ENCODE peak calls at places on chromosomes 6 and 20, in nine cellular contexts. X is HCT116, O is A549, K is endothelial cell of umbilical vein, P is K562, L is SK-N-SH, W is GM12878, Y is H1, S is HepG2. G is an unnamed sample.

GRCh38 chr6:24910331-24910849 is 25.4 kb downstream of the RIPOR2 start:
- DNase-seq in X (no peak), O (no peak), K (no peak), P (no peak), L (peak), W (no peak), Y (peak), S (no peak), G (no peak)

GRCh38 chr20:34629904-34630303 is 47.0 kb downstream of the PIGU start:
- DNase-seq in X (no peak), O (no peak), K (no peak), P (no peak), L (no peak), W (no peak), Y (no peak), S (no peak), G (no peak)

GRCh38 chr6:163192591-163192990 is 221.9 kb upstream of the QKI start:
- DNase-seq in X (no peak), O (no peak), K (no peak), P (no peak), L (no peak), W (no peak), Y (no peak), S (no peak), G (no peak)

GRCh38 chr20:20134941-20135572 is 82.7 kb downstream of the CFAP61 start:
- DNase-seq in X (no peak), O (no peak), K (peak), P (no peak), L (no peak), W (no peak), Y (no peak), S (no peak), G (no peak)

GRCh38 chr6:155366325-155366724 is 52.0 kb upstream of the TFB1M start:
- DNase-seq in X (no peak), O (no peak), K (no peak), P (no peak), L (no peak), W (no peak), Y (no peak), S (no peak), G (no peak)

GRCh38 chr20:37669062-37669772 is 24.6 kb upstream of the CTNNBL1 start:
- DNase-seq in X (no peak), O (no peak), K (no peak), P (no peak), L (no peak), W (no peak), Y (no peak), S (no peak), G (peak)

GRCh38 chr6:55774542-55775318 is 100.7 kb downstream of the BMP5 start:
- DNase-seq in X (no peak), O (no peak), K (no peak), P (no peak), L (no peak), W (no peak), Y (no peak), S (no peak), G (no peak)

GRCh38 chr20:56566621-56567020 is 33.6 kb downstream of the FAM209B start:
- DNase-seq in X (no peak), O (no peak), K (no peak), P (no peak), L (no peak), W (no peak), Y (no peak), S (peak), G (no peak)

GRCh38 chr6:158502593-158502950 is 57.3 kb upstream of the TMEM181 start:
- DNase-seq in X (no peak), O (no peak), K (no peak), P (no peak), L (no peak), W (no peak), Y (no peak), S (no peak), G (no peak)

GRCh38 chr6:912871-913663 is 220.1 kb upstream of the EXOC2 start:
- DNase-seq in X (peak), O (no peak), K (no peak), P (peak), L (no peak), W (no peak), Y (no peak), S (peak), G (peak)

GRCh38 chr6:6407061-6407723 is 86.7 kb upstream of the F13A1 start:
- DNase-seq in X (no peak), O (no peak), K (no peak), P (no peak), L (no peak), W (peak), Y (no peak), S (no peak), G (peak)

GRCh38 chr6:7058250-7058923 is 49.4 kb upstream of the RREB1 start:
- DNase-seq in X (peak), O (peak), K (no peak), P (peak), L (no peak), W (no peak), Y (no peak), S (peak), G (peak)

GRCh38 chr6:53148684-53149083 is at the start of gene GCM1:
- DNase-seq in X (no peak), O (no peak), K (no peak), P (no peak), L (no peak), W (no peak), Y (no peak), S (peak), G (no peak)

GRCh38 chr20:59320426-59320825 is 20.0 kb downstream of the EDN3 start:
- DNase-seq in X (no peak), O (no peak), K (no peak), P (no peak), L (no peak), W (no peak), Y (no peak), S (no peak), G (no peak)

GRCh38 chr6:116536216-116536621 is 9.3 kb downstream of the TRAPPC3L start:
- DNase-seq in X (peak), O (peak), K (peak), P (peak), L (peak), W (no peak), Y (no peak), S (peak), G (peak)

GRCh38 chr20:63819224-63819917 is 11.7 kb downstream of the ZBTB46 start:
- DNase-seq in X (no peak), O (peak), K (peak), P (peak), L (no peak), W (no peak), Y (no peak), S (peak), G (peak)

GRCh38 chr20:10433623-10434466 is at the start of gene MKKS:
- DNase-seq in X (peak), O (peak), K (peak), P (peak), L (peak), W (no peak), Y (peak), S (peak), G (peak)

GRCh38 chr6:45592991-45593390 is 215.3 kb upstream of the SUPT3H start:
- DNase-seq in X (no peak), O (no peak), K (no peak), P (no peak), L (no peak), W (no peak), Y (no peak), S (no peak), G (no peak)

GRCh38 chr20:50254466-50255079 is 63.9 kb downstream of the CEBPB start:
- DNase-seq in X (no peak), O (no peak), K (no peak), P (no peak), L (no peak), W (no peak), Y (no peak), S (no peak), G (no peak)

GRCh38 chr20:36856691-36857635 is 19.0 kb upstream of the TLDC2 start:
- DNase-seq in X (no peak), O (no peak), K (peak), P (no peak), L (no peak), W (no peak), Y (no peak), S (no peak), G (no peak)

GRCh38 chr6:1003394-1004160 is 308.3 kb upstream of the FOXQ1 start:
- DNase-seq in X (no peak), O (no peak), K (no peak), P (no peak), L (no peak), W (no peak), Y (no peak), S (no peak), G (no peak)

GRCh38 chr6:160054913-160055312 is 66.7 kb upstream of the SLC22A1 start:
- DNase-seq in X (no peak), O (no peak), K (no peak), P (no peak), L (no peak), W (no peak), Y (no peak), S (no peak), G (no peak)

GRCh38 chr6:16999486-17000436 is 102.1 kb upstream of the STMND1 start:
- DNase-seq in X (no peak), O (no peak), K (no peak), P (no peak), L (no peak), W (no peak), Y (no peak), S (no peak), G (no peak)

GRCh38 chr20:10313215-10313614 is 94.6 kb downstream of the SNAP25 start:
- DNase-seq in X (no peak), O (no peak), K (no peak), P (no peak), L (no peak), W (no peak), Y (no peak), S (no peak), G (no peak)

GRCh38 chr6:111759413-111759835 is 113.8 kb downstream of the FYN start:
- DNase-seq in X (no peak), O (no peak), K (no peak), P (no peak), L (no peak), W (no peak), Y (no peak), S (no peak), G (no peak)

GRCh38 chr20:1505871-1506270 is 14.7 kb upstream of the SIRPB2 start:
- DNase-seq in X (no peak), O (no peak), K (no peak), P (no peak), L (no peak), W (no peak), Y (no peak), S (no peak), G (no peak)

GRCh38 chr20:35903843-35904242 is 50.5 kb downstream of the SCAND1 start:
- DNase-seq in X (no peak), O (no peak), K (no peak), P (peak), L (no peak), W (no peak), Y (no peak), S (no peak), G (no peak)

GRCh38 chr6:40340957-40341356 is 246.2 kb downstream of the LRFN2 start:
- DNase-seq in X (no peak), O (no peak), K (no peak), P (no peak), L (no peak), W (no peak), Y (no peak), S (no peak), G (no peak)

GRCh38 chr6:169950558-169950957 is 199.1 kb downstream of the ERMARD start:
- DNase-seq in X (peak), O (no peak), K (no peak), P (no peak), L (no peak), W (no peak), Y (no peak), S (no peak), G (peak)

GRCh38 chr6:56370127-56370540 is 122.8 kb upstream of the COL21A1 start:
- DNase-seq in X (peak), O (peak), K (peak), P (peak), L (peak), W (no peak), Y (no peak), S (peak), G (no peak)

GRCh38 chr6:160139420-160139851 is 17.8 kb downstream of the SLC22A1 start:
- DNase-seq in X (no peak), O (peak), K (no peak), P (no peak), L (no peak), W (no peak), Y (peak), S (no peak), G (no peak)

GRCh38 chr6:5141046-5141445 is 55.9 kb downstream of the PPP1R3G start:
- DNase-seq in X (no peak), O (no peak), K (no peak), P (no peak), L (no peak), W (no peak), Y (no peak), S (no peak), G (no peak)

GRCh38 chr6:131082335-131082734 is 19.3 kb upstream of the EPB41L2 start:
- DNase-seq in X (no peak), O (no peak), K (no peak), P (no peak), L (no peak), W (no peak), Y (no peak), S (no peak), G (no peak)

DNA sequence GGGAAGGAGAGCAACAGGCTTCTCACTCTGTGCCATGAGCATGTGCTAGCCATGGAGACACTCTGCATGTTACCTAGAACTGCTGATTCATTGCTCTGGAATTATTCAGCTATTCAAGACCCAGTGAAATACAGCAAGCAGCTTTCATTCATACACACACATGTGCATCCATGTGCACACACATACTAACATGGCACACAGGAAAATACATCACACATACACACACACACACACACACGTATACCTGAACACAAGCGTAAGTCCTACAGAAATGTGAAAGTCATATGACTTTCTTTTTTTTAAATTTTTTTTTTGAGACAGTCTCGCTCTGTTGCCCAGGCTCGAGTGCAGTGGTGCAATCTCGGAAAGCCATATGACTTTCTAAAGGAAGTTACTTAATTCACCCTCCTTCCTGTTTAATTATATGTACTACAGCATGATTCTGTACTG is 108.2 kb upstream of the NFATC2 start:
- DNase-seq in X (peak), O (no peak), K (peak), P (no peak), L (no peak), W (no peak), Y (no peak), S (no peak), G (peak)
- TF ChIP-seq MAX in X (peak), O (no peak), K (peak), P (no peak), L (no peak), W (no peak), Y (no peak), S (no peak), G (peak)

DNA sequence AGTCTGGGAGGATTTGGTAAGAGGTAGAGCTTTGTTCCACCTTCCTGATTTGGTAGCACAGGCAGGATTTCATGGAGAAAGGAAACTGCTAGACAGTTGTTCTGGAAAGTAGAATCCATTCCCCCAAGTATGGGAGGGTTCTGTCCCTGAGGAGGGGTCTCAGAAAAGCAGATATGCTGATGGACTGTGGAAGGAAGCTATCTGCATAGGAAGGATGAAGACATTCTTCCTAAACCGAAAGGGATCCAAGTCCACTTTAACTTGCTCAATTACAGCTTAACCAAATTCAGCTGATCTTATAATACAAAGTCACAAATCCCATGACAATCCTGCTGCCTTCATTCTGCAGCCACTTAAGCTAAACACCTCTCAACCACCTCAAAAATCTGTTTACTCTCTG is 2.6 kb downstream of the MAN1A1 start:
- DNase-seq in X (no peak), O (no peak), K (no peak), P (no peak), L (no peak), W (no peak), Y (no peak), S (no peak), G (no peak)
- H3K4me3 ChIP-seq in X (no peak), O (no peak), K (no peak), P (peak), L (peak), W (peak), Y (no peak), S (peak), G (no peak)

DNA sequence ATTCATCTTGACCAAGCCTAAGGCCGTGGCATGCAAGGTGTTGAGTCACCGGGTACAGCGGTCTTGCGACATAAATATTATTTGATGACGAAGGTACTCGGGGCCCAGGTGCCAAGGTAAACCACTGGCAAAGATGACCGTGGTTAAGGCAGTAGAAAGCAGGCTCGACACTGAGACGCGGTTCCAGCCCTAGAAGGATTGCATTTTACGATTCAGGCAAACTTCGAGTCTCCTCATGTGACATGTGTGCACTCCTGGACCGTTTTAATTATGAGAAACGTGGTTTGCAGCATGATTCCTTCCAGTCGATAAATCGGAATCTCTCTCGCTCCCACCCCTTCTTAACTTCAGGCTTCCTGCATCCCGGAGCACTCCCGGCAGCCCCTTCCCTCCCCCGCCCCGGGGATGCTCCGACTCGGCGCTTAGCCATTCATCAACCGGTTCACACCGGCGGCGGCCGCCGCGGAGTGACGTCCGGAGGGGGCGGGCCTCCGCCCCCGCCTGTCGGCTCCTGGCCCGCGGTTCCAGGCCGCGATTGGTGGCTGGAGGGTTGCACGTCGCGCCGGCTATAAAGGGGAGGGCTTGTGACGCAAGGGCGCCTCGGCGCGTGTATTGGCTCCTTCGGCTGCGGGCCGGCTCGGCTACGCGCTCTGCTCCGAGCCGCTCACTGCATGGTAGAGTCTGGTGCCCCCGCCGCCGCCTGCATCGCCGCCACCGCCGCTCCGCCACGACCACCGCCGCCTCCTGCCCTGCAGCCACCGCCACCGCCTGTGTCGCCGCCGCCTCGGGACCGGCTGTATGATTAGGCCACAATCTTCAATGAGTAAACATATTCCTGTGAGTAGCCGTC is at the start of the genes LOC128125822 and PTP4A1:
- DNase-seq in X (peak), O (peak), K (peak), P (peak), L (peak), W (peak), Y (peak), S (peak), G (peak)
- TF ChIP-seq CTCF in X (no peak), O (no peak), K (no peak), P (no peak), L (no peak), W (no peak), Y (no peak), S (peak), G (no peak)

GRCh38 chr6:152598858-152599537 is 38.2 kb downstream of the SYNE1 start:
- DNase-seq in X (no peak), O (no peak), K (peak), P (no peak), L (peak), W (no peak), Y (no peak), S (no peak), G (no peak)

GRCh38 chr6:152598421-152598820 is 38.7 kb downstream of the SYNE1 start:
- DNase-seq in X (no peak), O (no peak), K (no peak), P (no peak), L (no peak), W (no peak), Y (no peak), S (no peak), G (no peak)

GRCh38 chr6:152596706-152597105 is 40.5 kb downstream of the SYNE1 start:
- DNase-seq in X (no peak), O (no peak), K (no peak), P (no peak), L (no peak), W (no peak), Y (no peak), S (no peak), G (no peak)

GRCh38 chr6:152603911-152604310 is 33.3 kb downstream of the SYNE1 start:
- DNase-seq in X (no peak), O (no peak), K (no peak), P (no peak), L (no peak), W (no peak), Y (no peak), S (no peak), G (no peak)

DNA sequence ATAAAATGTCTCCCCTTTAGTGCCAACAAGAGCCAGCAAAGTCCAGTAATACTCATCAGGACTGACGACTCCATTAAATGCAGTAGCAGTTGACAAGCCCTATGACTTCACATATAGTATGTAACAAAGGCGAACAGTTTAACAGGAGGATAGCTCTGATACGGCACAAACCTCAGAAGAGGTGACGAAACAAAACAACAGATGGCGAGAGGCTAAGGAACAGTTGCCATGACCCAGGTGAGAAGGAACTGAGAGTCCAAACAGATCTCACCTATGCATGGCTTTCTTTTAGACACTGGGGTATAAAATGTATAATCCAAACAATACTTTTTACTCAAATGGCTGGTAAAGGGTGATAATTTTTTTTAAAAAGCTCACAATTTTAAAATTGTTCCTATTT is 37.1 kb downstream of the SYNE1 start:
- DNase-seq in X (no peak), O (no peak), K (no peak), P (no peak), L (no peak), W (no peak), Y (no peak), S (no peak), G (no peak)
- TF ChIP-seq MAX in X (no peak), O (no peak), K (no peak), P (no peak), L (no peak), W (no peak), Y (no peak), S (no peak), G (no peak)

DNA sequence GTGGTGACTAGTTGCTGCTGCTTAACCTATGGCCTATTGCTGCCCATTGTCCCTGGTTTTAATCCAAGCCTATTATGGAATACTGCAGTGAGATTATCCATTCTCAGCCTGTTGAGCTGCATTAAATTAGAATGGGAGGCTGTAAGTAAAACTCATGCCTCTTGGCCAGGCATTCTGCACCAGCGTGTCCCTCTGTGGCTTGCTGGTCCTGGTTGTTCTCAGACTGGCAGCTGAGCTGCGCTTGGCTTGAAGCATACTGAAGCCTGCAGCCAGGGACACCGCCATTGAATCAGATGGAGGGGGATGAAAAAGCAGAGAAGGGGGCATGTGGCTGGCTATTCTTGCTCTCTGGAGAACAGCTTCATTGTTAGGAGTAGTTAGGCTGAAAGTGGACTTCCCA is 15.6 kb downstream of the LRRN4 start:
- DNase-seq in X (no peak), O (no peak), K (no peak), P (no peak), L (no peak), W (no peak), Y (no peak), S (no peak), G (no peak)
- H3K4me3 ChIP-seq in X (no peak), O (no peak), K (no peak), P (no peak), L (no peak), W (no peak), Y (no peak), S (no peak), G (no peak)

GRCh38 chr20:21640556-21640955 is 64.9 kb upstream of the PAX1 start:
- DNase-seq in X (peak), O (no peak), K (no peak), P (no peak), L (no peak), W (no peak), Y (peak), S (peak), G (peak)

GRCh38 chr20:21643417-21643816 is 62.0 kb upstream of the PAX1 start:
- DNase-seq in X (no peak), O (no peak), K (no peak), P (no peak), L (no peak), W (no peak), Y (no peak), S (no peak), G (no peak)
- TF ChIP-seq CTCF in X (no peak), O (no peak), K (no peak), P (no peak), L (no peak), W (no peak), Y (no peak), S (no peak), G (no peak)

G was measured in NB4.